ENCODE peak calls at places on chromosomes 13 and 19, in ten cellular contexts. V, I, T, G, R, M, J, X, H and Z are unnamed samples.

GRCh38 chr13:50244913-50245574 is 229.8 kb downstream of the KCNRG start:
- DNase-seq in M (no peak), R (no peak), X (no peak), V (no peak), J (peak; percentile 90), G (no peak), H (peak; percentile 95), I (peak; percentile 12), T (peak; percentile 91), Z (no peak)

GRCh38 chr13:107842562-107843180 is 372.7 kb downstream of the LIG4 start:
- DNase-seq in R (no peak), M (no peak), V (no peak), G (no peak), X (no peak), I (no peak), T (no peak), J (no peak), H (peak; percentile 72), Z (no peak)

GRCh38 chr13:77391475-77391874 is 64.6 kb upstream of the MYCBP2 start:
- DNase-seq in R (no peak), V (no peak), G (no peak), H (no peak), I (no peak), J (no peak), M (no peak), T (no peak), X (no peak), Z (no peak)

GRCh38 chr19:5809053-5809452 is 4.2 kb downstream of the NRTN start:
- DNase-seq in V (no peak), R (no peak), H (no peak), M (no peak), G (no peak), J (no peak), T (no peak), X (no peak), I (no peak), Z (no peak)

GRCh38 chr19:10848208-10848843 is at the start of gene C19orf38:
- DNase-seq in J (no peak), G (no peak), M (no peak), R (no peak), X (no peak), V (no peak), H (no peak), I (no peak), T (no peak), Z (no peak)

GRCh38 chr13:111271186-111271698 is 49.2 kb upstream of the TEX29 start:
- DNase-seq in G (no peak), V (no peak), M (no peak), R (no peak), T (no peak), H (no peak), J (no peak), I (no peak), X (no peak), Z (no peak)

GRCh38 chr13:111622051-111622531 is 301.6 kb downstream of the TEX29 start:
- DNase-seq in J (no peak), R (no peak), H (no peak), X (no peak), I (no peak), V (no peak), G (no peak), T (no peak), M (no peak), Z (no peak)

GRCh38 chr19:4501005-4501591 is 17.2 kb downstream of the PLIN4 start:
- DNase-seq in M (no peak), H (no peak), J (no peak), X (no peak), V (no peak), I (no peak), R (no peak), T (no peak), G (no peak), Z (no peak)

GRCh38 chr19:17234911-17235617 is 9.0 kb downstream of the OCEL1 start:
- DNase-seq in J (peak; percentile 67), H (peak; percentile 67), M (no peak), V (no peak), I (no peak), G (no peak), X (no peak), R (peak; percentile 87), T (peak; percentile 29), Z (no peak)

GRCh38 chr13:60511637-60512036 is 114.6 kb downstream of the TDRD3 start:
- DNase-seq in I (no peak), X (no peak), G (no peak), H (no peak), R (no peak), V (no peak), M (no peak), J (no peak), T (no peak), Z (no peak)

DNA sequence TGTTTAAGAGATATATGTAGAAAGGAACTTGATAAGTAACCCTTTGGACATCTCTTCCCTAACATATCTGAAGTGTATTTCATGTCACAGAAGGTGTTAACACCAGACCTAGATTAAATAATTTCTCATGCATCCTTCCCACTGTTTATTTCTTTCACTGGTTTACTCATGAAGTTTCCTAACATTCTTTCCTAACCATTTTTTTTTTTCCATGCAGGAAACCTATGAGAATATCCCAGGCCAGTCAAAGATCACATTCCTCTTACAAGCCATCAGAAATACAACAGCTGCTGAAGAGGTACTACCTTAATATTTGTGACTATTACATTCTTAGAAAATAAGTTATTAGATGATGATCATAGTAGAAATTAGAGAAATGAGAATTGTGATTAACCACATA is 28.8 kb downstream of the IPO5 start:
- DNase-seq in G (no peak), I (no peak), V (no peak), J (no peak), R (no peak), X (no peak), M (no peak), H (peak; percentile 68), T (no peak), Z (no peak)
- H3K27ac ChIP-seq in G (no peak overlapping the region), I (no peak overlapping the region), V (no peak overlapping the region), J (no peak overlapping the region), R (no peak overlapping the region), X (no peak overlapping the region), M (no peak overlapping the region), H (no peak overlapping the region), T (no peak overlapping the region), Z (no peak overlapping the region)

GRCh38 chr19:18674616-18675015 is 8.9 kb upstream of the CRTC1 start:
- DNase-seq in T (no peak), R (no peak), G (no peak), V (peak; percentile 72), J (no peak), M (no peak), X (peak; percentile 63), H (peak; percentile 33), I (no peak), Z (no peak)
- H3K27ac ChIP-seq in T (no peak overlapping the region), R (no peak overlapping the region), G (no peak overlapping the region), V (no peak overlapping the region), J (no peak overlapping the region), M (no peak overlapping the region), X (no peak overlapping the region), H (no peak overlapping the region), I (no peak overlapping the region), Z (peak overlapping the region; percentile 80)

DNA sequence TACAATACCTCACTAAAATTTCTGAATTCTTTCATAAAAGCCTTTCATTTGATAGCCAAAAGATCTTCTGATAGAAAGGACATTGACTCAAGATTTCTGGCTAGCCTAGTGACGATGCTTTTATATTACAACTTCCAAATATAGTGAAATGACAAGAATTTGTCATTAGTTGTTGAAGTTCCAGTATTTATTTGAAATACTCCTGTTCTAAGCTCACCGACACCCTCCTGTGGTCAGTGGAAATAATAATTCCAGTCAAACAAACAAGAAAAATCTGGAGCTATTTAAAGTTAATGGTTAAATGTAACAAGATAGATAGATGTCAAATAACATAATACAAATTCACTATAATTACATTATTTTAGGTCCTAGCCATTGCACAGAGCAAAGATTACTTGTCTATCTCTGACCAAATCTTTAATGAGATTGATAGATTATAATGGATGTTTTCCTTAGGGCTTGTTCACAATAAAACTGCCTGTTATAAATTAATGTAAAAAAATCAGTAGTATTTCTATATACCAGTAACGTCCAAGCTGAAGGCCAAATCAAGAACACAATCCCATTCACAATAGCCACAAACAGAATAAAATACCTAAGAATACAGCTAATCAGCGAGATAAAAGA is 195.5 kb downstream of the RGCC start:
- DNase-seq in H (peak; percentile 64), R (peak; percentile 47), T (no peak), V (peak; percentile 42), M (no peak), J (peak; percentile 58), X (no peak), I (no peak), G (peak; percentile 12), Z (no peak)
- H3K27ac ChIP-seq in H (no peak overlapping the region), R (no peak overlapping the region), T (no peak overlapping the region), V (peak overlapping the region; percentile 35), M (peak overlapping the region; percentile 22), J (no peak overlapping the region), X (peak overlapping the region; percentile 6), I (no peak overlapping the region), G (no peak overlapping the region), Z (no peak overlapping the region)

DNA sequence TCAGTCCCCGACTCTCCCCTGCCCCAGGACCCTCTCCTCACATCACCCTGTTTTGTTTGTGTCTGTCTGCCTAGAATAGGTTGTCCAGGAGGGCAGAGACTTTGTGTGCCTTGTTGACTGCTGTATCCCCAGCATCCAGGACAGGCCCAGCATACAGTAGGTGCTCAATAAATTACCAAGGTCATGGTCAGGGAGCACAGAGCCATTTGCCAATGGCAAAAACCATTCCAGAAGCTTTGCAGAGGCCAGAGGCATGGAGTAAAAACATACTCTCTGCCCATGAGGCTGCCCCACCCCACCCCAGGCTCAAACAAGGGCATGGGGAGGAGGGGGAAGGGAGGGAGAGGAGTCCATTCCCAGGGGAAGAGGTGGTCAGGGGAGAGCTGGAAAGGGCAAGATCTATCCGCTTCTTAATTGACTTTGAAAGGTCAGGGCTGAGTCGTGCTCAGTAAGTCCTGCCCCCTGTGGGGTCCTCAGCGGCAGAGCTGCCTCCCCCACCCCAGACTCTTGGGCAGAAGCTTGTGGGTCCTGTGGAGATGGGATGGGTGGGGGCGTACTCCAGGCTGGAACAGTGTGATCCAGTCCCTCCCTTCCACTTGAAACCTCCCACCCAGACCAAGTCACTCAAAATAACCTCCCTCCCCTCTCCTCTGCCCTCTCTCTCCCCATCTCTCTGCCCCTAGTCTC is 4.4 kb downstream of the GPR4 start:
- DNase-seq in J (no peak), T (no peak), H (no peak), R (no peak), G (no peak), V (no peak), I (no peak), M (no peak), X (no peak), Z (no peak)
- H3K27ac ChIP-seq in J (peak overlapping the region; percentile 45), T (no peak overlapping the region), H (no peak overlapping the region), R (no peak overlapping the region), G (no peak overlapping the region), V (peak overlapping the region; percentile 93), I (no peak overlapping the region), M (peak overlapping the region; percentile 69), X (no peak overlapping the region), Z (no peak overlapping the region)

DNA sequence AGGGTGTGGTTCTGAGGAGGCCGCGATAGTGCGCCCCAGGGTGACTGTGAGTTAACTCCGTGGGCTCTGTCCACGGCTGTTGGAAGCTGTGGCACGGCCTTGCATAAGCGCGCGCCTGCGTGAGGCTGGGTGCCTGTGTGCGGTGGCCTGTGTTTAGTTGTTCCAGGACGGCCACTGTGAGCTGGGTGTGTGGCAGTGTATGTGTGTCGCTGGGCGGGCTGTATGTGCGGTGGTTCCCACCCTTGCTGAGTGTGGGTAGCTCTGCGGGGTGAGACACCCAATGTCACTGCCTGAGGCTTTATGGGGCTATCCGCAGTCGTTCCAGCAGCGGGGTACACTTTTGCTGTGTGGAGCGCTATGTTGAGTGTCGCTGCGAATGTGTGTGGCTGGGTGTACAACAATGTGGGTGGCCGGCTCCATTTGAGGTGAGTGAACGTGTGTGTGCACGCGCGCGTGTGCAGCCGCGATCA is 438 bp upstream of the SSBP4 start:
- DNase-seq in G (no peak), X (no peak), H (peak; percentile 68), M (no peak), T (no peak), R (peak; percentile 71), V (peak; percentile 47), I (no peak), J (no peak), Z (peak; percentile 65)
- H3K27ac ChIP-seq in G (no peak overlapping the region), X (peak overlapping the region; percentile 62), H (peak overlapping the region; percentile 84), M (peak overlapping the region; percentile 83), T (peak overlapping the region; percentile 98), R (peak overlapping the region; percentile 83), V (peak overlapping the region; percentile 97), I (peak overlapping the region; percentile 94), J (peak overlapping the region; percentile 96), Z (peak overlapping the region; percentile 89)